ENCODE peak calls at places on chromosomes 2 and 18, in nine cellular contexts. X is adrenal gland, Z is A549, E is HepG2, J is IMR-90, G is prostate gland, T is tibial nerve, F is breast epithelium, O is heart left ventricle. M is an unnamed sample. For H3K4me1, the result is how much of the 10 kb centered on the place peaks cover.

GRCh38 chr2:237354930-237355329 is 59.0 kb downstream of the COL6A3 start:
- DNase-seq in X (no peak), Z (no peak), E (no peak), J (peak), G (no peak), T (no peak), F (peak), O (no peak), M (no peak)

GRCh38 chr2:155377178-155377780 is 678.8 kb downstream of the KCNJ3 start:
- DNase-seq in X (no peak), Z (no peak), E (peak), J (peak), G (no peak), T (no peak), F (no peak), O (no peak), M (no peak)

GRCh38 chr2:20589975-20590703 is 60.8 kb downstream of the HS1BP3 start:
- DNase-seq in X (peak), Z (no peak), E (no peak), J (peak), G (no peak), T (peak), F (no peak), O (no peak), M (peak)

GRCh38 chr18:40926679-40927078 is 1028.4 kb upstream of the PIK3C3 start:
- DNase-seq in X (no peak), Z (no peak), E (no peak), J (no peak), G (no peak), T (no peak), F (no peak), O (no peak), M (no peak)

GRCh38 chr2:209619782-209620181 is 151.8 kb upstream of the UNC80 start:
- DNase-seq in X (no peak), Z (no peak), E (no peak), J (no peak), G (no peak), T (no peak), F (no peak), O (no peak), M (no peak)

GRCh38 chr2:218396688-218397501 is 2.8 kb upstream of the CTDSP1 start:
- DNase-seq in X (peak), Z (peak), E (peak), J (peak), G (peak), T (peak), F (peak), O (peak), M (peak)

GRCh38 chr18:66616523-66616983 is 12.7 kb upstream of the CDH19 start:
- DNase-seq in X (no peak), Z (no peak), E (peak), J (no peak), G (no peak), T (no peak), F (no peak), O (no peak), M (no peak)

GRCh38 chr18:62651276-62652031 is 63.9 kb upstream of the PHLPP1 start:
- DNase-seq in X (no peak), Z (no peak), E (no peak), J (no peak), G (no peak), T (no peak), F (no peak), O (no peak), M (no peak)

GRCh38 chr18:37538526-37539205 is 26.9 kb downstream of the CELF4 start:
- DNase-seq in X (no peak), Z (no peak), E (no peak), J (no peak), G (no peak), T (no peak), F (no peak), O (no peak), M (no peak)

GRCh38 chr2:23602113-23602512 is 217.1 kb downstream of the KLHL29 start:
- DNase-seq in X (peak), Z (peak), E (no peak), J (peak), G (no peak), T (peak), F (no peak), O (no peak), M (peak)

GRCh38 chr2:98717625-98718024 is 13.3 kb downstream of the MGAT4A start:
- DNase-seq in X (no peak), Z (no peak), E (no peak), J (no peak), G (no peak), T (no peak), F (no peak), O (no peak), M (no peak)

GRCh38 chr2:228086561-228086960 is 94.9 kb downstream of the SPHKAP start:
- DNase-seq in X (no peak), Z (no peak), E (no peak), J (no peak), G (no peak), T (no peak), F (no peak), O (no peak), M (no peak)

GRCh38 chr2:216015722-216016464 is 2.5 kb upstream of the MREG start:
- DNase-seq in X (no peak), Z (no peak), E (no peak), J (no peak), G (no peak), T (no peak), F (no peak), O (no peak), M (peak)

GRCh38 chr2:54226224-54226623 is 29.8 kb downstream of the TSPYL6 start:
- DNase-seq in X (no peak), Z (no peak), E (peak), J (no peak), G (no peak), T (no peak), F (no peak), O (no peak), M (no peak)

GRCh38 chr2:8680931-8681760 is 710 bp upstream of the ID2 start:
- DNase-seq in X (peak), Z (no peak), E (peak), J (peak), G (peak), T (no peak), F (peak), O (peak), M (peak)

GRCh38 chr18:73099759-73100158 is 232.0 kb upstream of the NETO1 start:
- DNase-seq in X (no peak), Z (no peak), E (no peak), J (no peak), G (no peak), T (no peak), F (no peak), O (no peak), M (no peak)

GRCh38 chr2:168354499-168354898 is 101.6 kb upstream of the CERS6 start:
- DNase-seq in X (no peak), Z (no peak), E (no peak), J (no peak), G (no peak), T (no peak), F (no peak), O (no peak), M (no peak)

GRCh38 chr2:226754821-226755536 is 44.6 kb downstream of the IRS1 start:
- DNase-seq in X (no peak), Z (no peak), E (no peak), J (peak), G (no peak), T (no peak), F (no peak), O (no peak), M (no peak)

GRCh38 chr2:146444987-146445386 is 1399.8 kb upstream of the ACVR2A start:
- DNase-seq in X (no peak), Z (no peak), E (no peak), J (no peak), G (no peak), T (no peak), F (no peak), O (no peak), M (no peak)

GRCh38 chr2:10101491-10101890 is 21.0 kb upstream of the RRM2 start:
- DNase-seq in X (no peak), Z (no peak), E (no peak), J (no peak), G (no peak), T (no peak), F (no peak), O (no peak), M (no peak)

GRCh38 chr2:109143214-109144187 is 14.5 kb downstream of the SH3RF3 start:
- DNase-seq in X (no peak), Z (no peak), E (no peak), J (peak), G (no peak), T (no peak), F (no peak), O (no peak), M (no peak)

GRCh38 chr18:36309436-36310391 is 12.2 kb downstream of the FHOD3 start:
- DNase-seq in X (peak), Z (peak), E (no peak), J (peak), G (no peak), T (no peak), F (peak), O (no peak), M (no peak)

GRCh38 chr2:140247451-140248205 is 1467.4 kb upstream of the NXPH2 start:
- DNase-seq in X (no peak), Z (no peak), E (no peak), J (no peak), G (no peak), T (no peak), F (no peak), O (no peak), M (no peak)

GRCh38 chr2:71459084-71459431 is 5.7 kb downstream of the DYSF start:
- DNase-seq in X (no peak), Z (no peak), E (no peak), J (no peak), G (no peak), T (no peak), F (no peak), O (no peak), M (no peak)

GRCh38 chr2:71461304-71461671 is 7.9 kb downstream of the DYSF start:
- DNase-seq in X (no peak), Z (no peak), E (no peak), J (no peak), G (no peak), T (no peak), F (no peak), O (no peak), M (no peak)

GRCh38 chr2:71460595-71461303 is 7.4 kb downstream of the DYSF start:
- DNase-seq in X (peak), Z (peak), E (no peak), J (no peak), G (no peak), T (no peak), F (no peak), O (no peak), M (no peak)

GRCh38 chr2:71458413-71459083 is 5.2 kb downstream of the DYSF start:
- DNase-seq in X (no peak), Z (no peak), E (no peak), J (peak), G (no peak), T (no peak), F (no peak), O (peak), M (no peak)

GRCh38 chr2:71460056-71460455 is 6.7 kb downstream of the DYSF start:
- DNase-seq in X (no peak), Z (no peak), E (no peak), J (no peak), G (no peak), T (no peak), F (no peak), O (no peak), M (no peak)
- H3K4me1 ChIP-seq in X (under half), Z (under half), E (under half), J (under half), G (under half), T (under half), F (under half), O (half or more), M (under half)

GRCh38 chr18:59231877-59232276 is 11.9 kb downstream of the GRP start:
- DNase-seq in X (no peak), Z (no peak), E (no peak), J (no peak), G (no peak), T (no peak), F (no peak), O (no peak), M (no peak)
- TF ChIP-seq POLR2A in X (no peak), Z (no peak), E (no peak), J (no peak), G (no peak), T (no peak), F (no peak), O (no peak), M (no peak)

GRCh38 chr2:61461404-61461803 is 9.5 kb downstream of the USP34 start:
- DNase-seq in X (no peak), Z (no peak), E (no peak), J (no peak), G (no peak), T (no peak), F (no peak), O (no peak), M (no peak)

GRCh38 chr2:61460168-61460567 is 10.7 kb downstream of the USP34 start:
- DNase-seq in X (peak), Z (no peak), E (peak), J (peak), G (no peak), T (no peak), F (no peak), O (no peak), M (no peak)

GRCh38 chr2:61463769-61464475 is 7.0 kb downstream of the USP34 start:
- DNase-seq in X (no peak), Z (no peak), E (no peak), J (no peak), G (no peak), T (no peak), F (no peak), O (no peak), M (no peak)

GRCh38 chr2:61469424-61470121 is 1.3 kb downstream of the USP34 start:
- DNase-seq in X (no peak), Z (no peak), E (no peak), J (peak), G (no peak), T (no peak), F (no peak), O (no peak), M (no peak)

GRCh38 chr2:61465045-61465444 is 5.8 kb downstream of the USP34 start:
- DNase-seq in X (no peak), Z (no peak), E (no peak), J (no peak), G (no peak), T (no peak), F (no peak), O (no peak), M (no peak)
- H3K4me1 ChIP-seq in X (under half), Z (half or more), E (half or more), J (under half), G (under half), T (under half), F (under half), O (half or more), M (under half)

DNA sequence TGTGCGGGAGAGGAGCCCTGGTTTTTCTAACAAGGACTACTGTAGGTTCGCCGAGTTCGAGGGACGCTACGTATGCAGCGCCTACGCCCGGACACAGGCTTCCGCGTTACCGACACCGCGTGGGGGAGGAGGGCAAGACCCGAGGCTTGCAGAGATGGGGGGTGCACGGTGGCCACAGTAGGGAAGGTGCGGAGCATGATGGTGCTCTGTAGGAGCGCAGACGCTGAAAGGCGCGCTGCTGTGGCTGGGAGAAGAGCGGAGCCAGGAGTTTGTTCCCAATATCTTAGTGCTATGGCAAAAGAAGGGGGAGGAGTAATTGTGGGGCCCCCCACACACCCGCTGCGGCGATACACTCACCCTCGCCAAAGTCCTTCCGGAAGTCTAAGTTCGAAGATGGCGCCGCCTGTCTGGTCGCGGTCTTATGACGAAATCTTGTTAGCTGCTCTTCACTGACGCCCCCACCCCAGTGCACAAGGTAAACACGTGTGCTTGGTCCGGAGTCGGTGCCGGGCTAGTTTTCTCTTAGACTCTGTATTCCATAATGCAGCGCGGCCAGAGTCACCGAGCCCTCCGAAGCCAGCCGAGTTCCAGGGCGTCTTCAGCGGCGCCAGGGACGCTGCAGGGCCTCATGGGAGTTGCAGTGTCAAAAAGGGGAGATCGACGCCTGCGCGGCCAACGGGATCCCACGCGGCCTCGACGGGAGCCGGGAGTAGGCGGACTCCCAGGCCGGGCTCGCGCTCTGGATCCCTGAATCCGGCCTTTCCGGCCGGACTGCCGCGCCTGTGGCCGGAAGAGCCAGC is at the start of gene GTF3C2:
- DNase-seq in X (peak), Z (peak), E (peak), J (peak), G (peak), T (peak), F (peak), O (peak), M (peak)
- TF ChIP-seq POLR2A in X (no peak), Z (peak), E (peak), J (peak), G (peak), T (peak), F (peak), O (no peak), M (peak)

GRCh38 chr2:86033751-86034680 is 71.7 kb downstream of the POLR1A start:
- DNase-seq in X (no peak), Z (no peak), E (no peak), J (no peak), G (no peak), T (no peak), F (no peak), O (peak), M (no peak)
- H3K4me1 ChIP-seq in X (under half), Z (under half), E (under half), J (under half), G (under half), T (under half), F (under half), O (half or more), M (under half)

DNA sequence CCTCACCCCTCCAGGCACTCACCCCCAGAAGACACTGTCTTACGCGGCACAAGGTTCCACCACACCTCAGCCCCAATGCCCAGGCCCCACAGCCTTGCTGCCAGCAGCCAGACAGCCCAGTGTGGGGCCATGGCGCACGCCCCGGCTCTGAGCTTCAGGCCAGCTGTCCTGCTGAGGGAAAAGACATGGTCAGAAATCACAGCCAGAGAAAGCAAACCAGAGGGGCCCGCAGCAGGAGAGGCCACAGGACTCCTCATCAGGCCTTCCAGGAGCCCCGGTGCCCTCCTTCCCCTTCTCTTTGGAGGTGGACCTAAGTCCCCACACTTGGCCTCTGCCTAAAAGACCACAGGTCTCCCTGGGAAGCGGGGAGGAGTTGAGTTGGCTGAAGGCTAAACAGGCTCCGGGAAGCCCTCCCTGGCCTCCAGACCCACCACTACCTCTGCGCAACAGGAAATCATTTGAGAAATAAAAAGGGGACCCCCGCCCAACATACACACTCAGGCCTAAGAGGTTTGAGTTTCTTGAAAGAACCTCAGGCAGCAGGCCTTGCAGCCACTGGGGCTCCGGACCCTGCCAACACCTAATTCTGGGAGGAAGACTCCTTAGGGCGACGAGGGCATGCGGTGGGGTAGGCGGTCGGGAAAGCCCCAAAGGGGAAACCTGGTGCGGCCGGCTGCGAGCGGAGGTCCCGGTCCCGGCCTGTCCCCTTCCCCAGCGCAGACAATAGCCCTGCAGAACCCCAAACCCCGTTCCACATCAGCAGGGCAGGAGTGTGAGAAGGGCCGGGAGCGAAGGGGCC is 1.9 kb downstream of the SEMA4C start:
- DNase-seq in X (no peak), Z (no peak), E (no peak), J (no peak), G (no peak), T (no peak), F (no peak), O (no peak), M (no peak)
- TF ChIP-seq POLR2A in X (no peak), Z (no peak), E (no peak), J (no peak), G (no peak), T (no peak), F (no peak), O (no peak), M (peak)

GRCh38 chr2:150388289-150388625 is 99.2 kb downstream of the RND3 start:
- DNase-seq in X (no peak), Z (no peak), E (no peak), J (no peak), G (no peak), T (no peak), F (no peak), O (no peak), M (no peak)

GRCh38 chr2:150387586-150388288 is 99.7 kb downstream of the RND3 start:
- DNase-seq in X (no peak), Z (no peak), E (no peak), J (peak), G (no peak), T (no peak), F (no peak), O (no peak), M (no peak)

GRCh38 chr2:150391779-150392178 is 95.7 kb downstream of the RND3 start:
- DNase-seq in X (no peak), Z (no peak), E (no peak), J (no peak), G (no peak), T (no peak), F (no peak), O (no peak), M (no peak)

GRCh38 chr2:150392614-150393013 is 94.9 kb downstream of the RND3 start:
- DNase-seq in X (no peak), Z (no peak), E (no peak), J (no peak), G (no peak), T (no peak), F (no peak), O (no peak), M (no peak)

DNA sequence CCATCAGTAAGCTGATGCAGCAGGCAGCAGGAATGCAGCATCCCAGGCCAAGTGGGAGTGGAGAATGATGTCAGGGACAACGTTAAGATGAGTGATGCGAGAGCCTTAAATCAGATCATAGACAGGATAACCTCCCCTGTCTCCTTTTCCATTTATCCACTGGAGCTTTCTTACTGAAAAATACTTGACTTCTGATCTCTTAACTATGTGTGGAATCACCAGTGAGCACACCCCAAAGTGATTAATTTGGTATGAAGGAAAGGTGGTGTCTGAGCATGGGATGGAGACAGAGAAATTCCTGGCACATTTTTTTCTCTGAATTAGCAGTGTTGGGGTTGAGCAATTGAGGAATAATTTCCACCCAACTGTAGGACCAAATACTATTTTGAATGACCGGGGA is 98.0 kb downstream of the RND3 start:
- DNase-seq in X (no peak), Z (no peak), E (no peak), J (peak), G (no peak), T (no peak), F (no peak), O (no peak), M (no peak)
- H3K4me1 ChIP-seq in X (under half), Z (under half), E (under half), J (under half), G (under half), T (under half), F (under half), O (under half), M (under half)

GRCh38 chr2:127852388-127852787 is 5.6 kb downstream of the POLR2D start:
- DNase-seq in X (no peak), Z (no peak), E (no peak), J (no peak), G (no peak), T (no peak), F (no peak), O (no peak), M (no peak)
- TF ChIP-seq POLR2A in X (no peak), Z (no peak), E (no peak), J (no peak), G (no peak), T (no peak), F (no peak), O (no peak), M (no peak)

GRCh38 chr2:74001781-74002514 is 17.2 kb downstream of the TET3 start:
- DNase-seq in X (no peak), Z (no peak), E (no peak), J (no peak), G (no peak), T (no peak), F (no peak), O (no peak), M (no peak)
- H3K4me1 ChIP-seq in X (under half), Z (under half), E (under half), J (under half), G (under half), T (under half), F (under half), O (half or more), M (under half)

M was measured in transverse colon.